ENCODE peak calls at places on chromosome 6, in five cellular contexts. One of them, this sample, is unnamed.

GRCh38 chr6:159466934-159467333 is 226.1 kb downstream of the SOD2 start:
- DNase-seq in body of pancreas: no peak
- DNase-seq in stimulated activated CD8-positive, alpha-beta memory T cell treated with anti-CD3 and anti-CD28 coated beads, Interleukin-12 subunit alpha, Interleukin-12 subunit beta, amount 100 ng/mL, for 4 hours: no peak
- DNase-seq in mucosa of gallbladder: no peak
- DNase-seq in GM19239: no peak
- DNase-seq in this sample: no peak

GRCh38 chr6:14922306-14922705 is 323.6 kb upstream of the JARID2 start:
- DNase-seq in GM19239: no peak
- DNase-seq in body of pancreas: peak
- DNase-seq in mucosa of gallbladder: no peak
- DNase-seq in stimulated activated CD8-positive, alpha-beta memory T cell treated with anti-CD3 and anti-CD28 coated beads, Interleukin-12 subunit alpha, Interleukin-12 subunit beta, amount 100 ng/mL, for 4 hours: no peak
- DNase-seq in this sample: no peak

GRCh38 chr6:82875573-82876185 is 190.0 kb downstream of the UBE3D start:
- DNase-seq in GM19239: no peak
- DNase-seq in mucosa of gallbladder: no peak
- DNase-seq in stimulated activated CD8-positive, alpha-beta memory T cell treated with anti-CD3 and anti-CD28 coated beads, Interleukin-12 subunit alpha, Interleukin-12 subunit beta, amount 100 ng/mL, for 4 hours: no peak
- DNase-seq in body of pancreas: no peak
- DNase-seq in this sample: peak

GRCh38 chr6:165231581-165232276 is 77.7 kb downstream of the C6orf118 start:
- DNase-seq in body of pancreas: no peak
- DNase-seq in mucosa of gallbladder: no peak
- DNase-seq in stimulated activated CD8-positive, alpha-beta memory T cell treated with anti-CD3 and anti-CD28 coated beads, Interleukin-12 subunit alpha, Interleukin-12 subunit beta, amount 100 ng/mL, for 4 hours: no peak
- DNase-seq in GM19239: no peak
- DNase-seq in this sample: no peak

GRCh38 chr6:14910692-14911547 is 334.9 kb upstream of the JARID2 start:
- DNase-seq in GM19239: peak
- DNase-seq in stimulated activated CD8-positive, alpha-beta memory T cell treated with anti-CD3 and anti-CD28 coated beads, Interleukin-12 subunit alpha, Interleukin-12 subunit beta, amount 100 ng/mL, for 4 hours: no peak
- DNase-seq in body of pancreas: peak
- DNase-seq in mucosa of gallbladder: peak
- DNase-seq in this sample: no peak

GRCh38 chr6:63058601-63059000 is 152.7 kb upstream of the FKBP1C start:
- DNase-seq in mucosa of gallbladder: no peak
- DNase-seq in stimulated activated CD8-positive, alpha-beta memory T cell treated with anti-CD3 and anti-CD28 coated beads, Interleukin-12 subunit alpha, Interleukin-12 subunit beta, amount 100 ng/mL, for 4 hours: no peak
- DNase-seq in body of pancreas: no peak
- DNase-seq in GM19239: no peak
- DNase-seq in this sample: no peak

GRCh38 chr6:75419408-75419807 is 74.2 kb downstream of the FILIP1 start:
- DNase-seq in GM19239: no peak
- DNase-seq in mucosa of gallbladder: no peak
- DNase-seq in stimulated activated CD8-positive, alpha-beta memory T cell treated with anti-CD3 and anti-CD28 coated beads, Interleukin-12 subunit alpha, Interleukin-12 subunit beta, amount 100 ng/mL, for 4 hours: no peak
- DNase-seq in body of pancreas: no peak
- DNase-seq in this sample: no peak

GRCh38 chr6:15602144-15602543 is 60.7 kb downstream of the DTNBP1 start:
- DNase-seq in body of pancreas: no peak
- DNase-seq in GM19239: no peak
- DNase-seq in stimulated activated CD8-positive, alpha-beta memory T cell treated with anti-CD3 and anti-CD28 coated beads, Interleukin-12 subunit alpha, Interleukin-12 subunit beta, amount 100 ng/mL, for 4 hours: no peak
- DNase-seq in mucosa of gallbladder: no peak
- DNase-seq in this sample: no peak

GRCh38 chr6:104166055-104166668 is 693.6 kb downstream of the HACE1 start:
- DNase-seq in GM19239: no peak
- DNase-seq in stimulated activated CD8-positive, alpha-beta memory T cell treated with anti-CD3 and anti-CD28 coated beads, Interleukin-12 subunit alpha, Interleukin-12 subunit beta, amount 100 ng/mL, for 4 hours: no peak
- DNase-seq in mucosa of gallbladder: no peak
- DNase-seq in body of pancreas: no peak
- DNase-seq in this sample: no peak

GRCh38 chr6:43493833-43494232 is 16.3 kb downstream of the LRRC73 start:
- DNase-seq in body of pancreas: no peak
- DNase-seq in mucosa of gallbladder: no peak
- DNase-seq in stimulated activated CD8-positive, alpha-beta memory T cell treated with anti-CD3 and anti-CD28 coated beads, Interleukin-12 subunit alpha, Interleukin-12 subunit beta, amount 100 ng/mL, for 4 hours: no peak
- DNase-seq in GM19239: no peak
- DNase-seq in this sample: no peak

GRCh38 chr6:127015858-127016257 is 102.6 kb upstream of the RSPO3 start:
- DNase-seq in mucosa of gallbladder: no peak
- DNase-seq in GM19239: no peak
- DNase-seq in stimulated activated CD8-positive, alpha-beta memory T cell treated with anti-CD3 and anti-CD28 coated beads, Interleukin-12 subunit alpha, Interleukin-12 subunit beta, amount 100 ng/mL, for 4 hours: no peak
- DNase-seq in body of pancreas: no peak
- DNase-seq in this sample: no peak

GRCh38 chr6:27767851-27768250 is 144.3 kb downstream of the OR2B2 start:
- DNase-seq in GM19239: no peak
- DNase-seq in stimulated activated CD8-positive, alpha-beta memory T cell treated with anti-CD3 and anti-CD28 coated beads, Interleukin-12 subunit alpha, Interleukin-12 subunit beta, amount 100 ng/mL, for 4 hours: no peak
- DNase-seq in mucosa of gallbladder: no peak
- DNase-seq in body of pancreas: no peak
- DNase-seq in this sample: no peak

GRCh38 chr6:31736768-31737314 is 511 bp upstream of the CLIC1 start:
- DNase-seq in GM19239: no peak
- DNase-seq in body of pancreas: peak
- DNase-seq in stimulated activated CD8-positive, alpha-beta memory T cell treated with anti-CD3 and anti-CD28 coated beads, Interleukin-12 subunit alpha, Interleukin-12 subunit beta, amount 100 ng/mL, for 4 hours: no peak
- DNase-seq in mucosa of gallbladder: no peak
- DNase-seq in this sample: no peak

GRCh38 chr6:2870046-2870636 is 28.5 kb upstream of the SERPINB1 start:
- DNase-seq in GM19239: no peak
- DNase-seq in mucosa of gallbladder: no peak
- DNase-seq in stimulated activated CD8-positive, alpha-beta memory T cell treated with anti-CD3 and anti-CD28 coated beads, Interleukin-12 subunit alpha, Interleukin-12 subunit beta, amount 100 ng/mL, for 4 hours: no peak
- DNase-seq in body of pancreas: no peak
- DNase-seq in this sample: no peak

GRCh38 chr6:11921017-11921438 is 91.1 kb upstream of the HIVEP1 start:
- DNase-seq in body of pancreas: peak
- DNase-seq in GM19239: no peak
- DNase-seq in stimulated activated CD8-positive, alpha-beta memory T cell treated with anti-CD3 and anti-CD28 coated beads, Interleukin-12 subunit alpha, Interleukin-12 subunit beta, amount 100 ng/mL, for 4 hours: no peak
- DNase-seq in mucosa of gallbladder: peak
- DNase-seq in this sample: peak

GRCh38 chr6:4599924-4600323 is 176.3 kb upstream of the CDYL start:
- DNase-seq in stimulated activated CD8-positive, alpha-beta memory T cell treated with anti-CD3 and anti-CD28 coated beads, Interleukin-12 subunit alpha, Interleukin-12 subunit beta, amount 100 ng/mL, for 4 hours: no peak
- DNase-seq in GM19239: no peak
- DNase-seq in mucosa of gallbladder: no peak
- DNase-seq in body of pancreas: no peak
- DNase-seq in this sample: peak

This sample was measured in PC-9.